ENCODE peak calls at places on chromosomes 12 and 14, in ten cellular contexts. N is amygdala; Q is right cardiac atrium; S is activated T-cell treated with anti-CD3 and anti-CD28 coated beads for 24 hours; L is stimulated activated naive CD4-positive, alpha-beta T cell; R is DMS153; X is AG10803; I is effector CD4-positive, alpha-beta T cell; M is HS-27A; E is H54. P is an unnamed sample.

GRCh38 chr12:92769124-92769901 is 66.5 kb downstream of the PLEKHG7 start:
- DNase-seq in N (no peak), Q (no peak), S (no peak), L (peak; percentile 16), R (no peak), X (no peak), I (no peak), M (no peak), E (no peak), P (no peak)

GRCh38 chr14:24372701-24373416 is 4.9 kb downstream of the NFATC4 start:
- DNase-seq in N (no peak), Q (peak; percentile 85), S (no peak), L (no peak), R (peak; percentile 68), X (no peak), I (no peak), M (no peak), E (no peak), P (no peak)

GRCh38 chr14:61502459-61503093 is 181.2 kb downstream of the PRKCH start:
- DNase-seq in N (no peak), Q (no peak), S (no peak), L (no peak), R (no peak), X (no peak), I (no peak), M (no peak), E (no peak), P (no peak)

GRCh38 chr14:100723135-100723883 is 3.4 kb upstream of the DLK1 start:
- DNase-seq in N (no peak), Q (peak; percentile 33), S (no peak), L (no peak), R (no peak), X (no peak), I (no peak), M (no peak), E (no peak), P (no peak)

GRCh38 chr14:97977711-97978261 is 1180.6 kb downstream of the VRK1 start:
- DNase-seq in N (peak; percentile 49), Q (peak; percentile 95), S (peak; percentile 60), L (peak; percentile 83), R (peak; percentile 84), X (peak; percentile 45), I (peak; percentile 62), M (no peak), E (no peak), P (no peak)

GRCh38 chr14:61433169-61433568 is 111.8 kb downstream of the PRKCH start:
- DNase-seq in N (no peak), Q (no peak), S (no peak), L (no peak), R (no peak), X (no peak), I (no peak), M (no peak), E (no peak), P (no peak)

GRCh38 chr14:100535287-100536131 is 51.7 kb downstream of the BEGAIN start:
- DNase-seq in N (no peak), Q (no peak), S (no peak), L (no peak), R (no peak), X (no peak), I (no peak), M (no peak), E (no peak), P (no peak)

GRCh38 chr14:101838476-101838875 is 77.0 kb downstream of the PPP2R5C start:
- DNase-seq in N (no peak), Q (no peak), S (no peak), L (no peak), R (no peak), X (no peak), I (no peak), M (no peak), E (no peak), P (no peak)

GRCh38 chr14:39562175-39562574 is 129.9 kb upstream of the FBXO33 start:
- DNase-seq in N (no peak), Q (no peak), S (no peak), L (no peak), R (no peak), X (no peak), I (no peak), M (no peak), E (no peak), P (no peak)

GRCh38 chr14:105847400-105847799 is 321.0 kb downstream of the TMEM121 start:
- DNase-seq in N (no peak), Q (no peak), S (no peak), L (no peak), R (no peak), X (no peak), I (no peak), M (no peak), E (no peak), P (no peak)

GRCh38 chr12:42696424-42697149 is 107.0 kb upstream of the PRICKLE1 start:
- DNase-seq in N (no peak), Q (peak; percentile 88), S (no peak), L (no peak), R (no peak), X (peak; percentile 74), I (no peak), M (no peak), E (no peak), P (peak; percentile 96)

P was measured in esophagus muscularis mucosa.